ENCODE peak calls at places on chromosomes 11 and 22, in eight cellular contexts. L, I, F, D, G, C, V and H are unnamed samples.

GRCh38 chr22:22348127-22348814 is 103.7 kb downstream of the VPREB1 start:
- DNase-seq in L (peak; percentile 26), I (no peak), F (peak; percentile 23), D (peak; percentile 74), G (peak; percentile 75), C (no peak), V (peak; percentile 46), H (peak; percentile 57)

GRCh38 chr11:10044618-10045017 is 249.4 kb downstream of the SBF2 start:
- DNase-seq in L (peak; percentile 10), I (peak; percentile 43), F (peak; percentile 27), D (peak; percentile 68), G (peak; percentile 40), C (no peak), V (no peak), H (peak; percentile 14)

GRCh38 chr11:65539401-65540289 is 14.8 kb downstream of the SCYL1 start:
- DNase-seq in L (peak; percentile 62), I (no peak), F (no peak), D (peak; percentile 79), G (peak; percentile 53), C (no peak), V (peak; percentile 89), H (no peak)

GRCh38 chr11:109940816-109941215 is 152.4 kb upstream of the ZC3H12C start:
- DNase-seq in L (peak; percentile 39), I (peak; percentile 89), F (peak; percentile 10), D (no peak), G (no peak), C (no peak), V (no peak), H (no peak)

GRCh38 chr11:79160786-79161403 is 279.9 kb downstream of the TENM4 start:
- DNase-seq in L (no peak), I (peak; percentile 45), F (peak; percentile 42), D (peak; percentile 26), G (peak; percentile 46), C (no peak), V (no peak), H (no peak)

GRCh38 chr11:102121329-102121728 is 11.1 kb downstream of the YAP1 start:
- DNase-seq in L (no peak), I (no peak), F (no peak), D (no peak), G (no peak), C (no peak), V (no peak), H (no peak)

GRCh38 chr11:67572747-67573419 is 10.7 kb upstream of the GSTP1 start:
- DNase-seq in L (peak; percentile 65), I (peak; percentile 32), F (peak; percentile 84), D (peak; percentile 87), G (peak; percentile 84), C (no peak), V (peak; percentile 63), H (peak; percentile 43)

GRCh38 chr11:68282141-68282860 is 10.5 kb upstream of the C11orf24 start:
- DNase-seq in L (no peak), I (no peak), F (no peak), D (no peak), G (no peak), C (peak; percentile 92), V (peak; percentile 76), H (peak; percentile 75)

GRCh38 chr11:125075900-125076317 is 12.8 kb downstream of the SLC37A2 start:
- DNase-seq in L (no peak), I (peak; percentile 51), F (no peak), D (no peak), G (no peak), C (no peak), V (no peak), H (no peak)

GRCh38 chr11:65853249-65853979 is 4.6 kb downstream of the CFL1 start:
- DNase-seq in L (no peak), I (no peak), F (peak; percentile 11), D (peak; percentile 68), G (peak; percentile 28), C (no peak), V (no peak), H (peak; percentile 18)

GRCh38 chr11:64095949-64096348 is 60.2 kb downstream of the FLRT1 start:
- DNase-seq in L (no peak), I (no peak), F (no peak), D (no peak), G (no peak), C (no peak), V (no peak), H (no peak)

GRCh38 chr11:117876341-117877119 is at the start of gene FXYD6:
- DNase-seq in L (no peak), I (peak; percentile 42), F (peak; percentile 82), D (peak; percentile 83), G (peak; percentile 92), C (no peak), V (no peak), H (peak; percentile 69)
- TF ChIP-seq EZH2 in L (no peak), I (peak; percentile 50), F (no peak), D (no peak), G (peak; percentile 40), C (no peak), V (no peak), H (peak; percentile 20)

DNA sequence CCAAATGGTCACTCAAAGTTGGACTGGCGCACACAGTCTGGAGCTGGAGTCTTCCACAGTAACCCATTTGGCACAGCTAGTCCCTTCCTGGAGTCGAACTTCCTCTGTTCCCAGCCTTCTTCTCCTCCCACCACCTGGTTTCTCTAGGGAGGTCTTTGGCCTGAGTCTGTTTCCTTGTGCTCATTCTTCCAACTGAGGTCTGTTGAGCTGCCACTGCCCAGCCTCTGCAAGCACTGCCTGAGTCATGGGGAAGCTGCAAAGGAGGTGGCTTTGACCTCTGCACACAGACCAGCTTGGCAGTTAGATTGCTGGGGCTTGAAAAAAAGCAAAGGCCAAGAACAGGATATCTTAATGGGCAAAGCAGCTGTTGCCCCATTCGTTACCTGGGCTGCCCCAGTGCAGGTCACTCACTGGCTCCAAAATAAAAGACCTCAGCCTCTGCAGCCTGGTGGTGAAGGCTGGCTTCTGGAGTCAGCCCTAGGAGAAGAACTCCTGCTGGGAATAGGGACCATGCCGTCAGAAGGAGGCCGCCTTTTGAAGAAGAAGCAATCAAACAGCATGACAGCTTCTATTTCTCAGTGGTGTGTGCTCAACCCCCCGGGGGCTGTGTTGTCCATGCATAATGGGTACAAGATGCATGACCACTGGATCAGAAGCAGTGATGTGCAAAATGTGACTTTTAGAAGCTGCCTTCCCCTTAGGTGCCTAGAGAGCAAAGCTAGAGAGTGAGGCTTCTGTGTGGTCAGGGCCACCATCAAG is 3.0 kb downstream of the ADAMTS15 start:
- DNase-seq in L (no peak), I (peak; percentile 73), F (no peak), D (no peak), G (no peak), C (no peak), V (no peak), H (no peak)
- H3K4me2 ChIP-seq in L (no peak overlapping the region), I (peak overlapping the region; percentile 82), F (peak overlapping the region; percentile 98), D (no peak overlapping the region), G (no peak overlapping the region), C (no peak overlapping the region), V (no peak overlapping the region), H (no peak overlapping the region)

DNA sequence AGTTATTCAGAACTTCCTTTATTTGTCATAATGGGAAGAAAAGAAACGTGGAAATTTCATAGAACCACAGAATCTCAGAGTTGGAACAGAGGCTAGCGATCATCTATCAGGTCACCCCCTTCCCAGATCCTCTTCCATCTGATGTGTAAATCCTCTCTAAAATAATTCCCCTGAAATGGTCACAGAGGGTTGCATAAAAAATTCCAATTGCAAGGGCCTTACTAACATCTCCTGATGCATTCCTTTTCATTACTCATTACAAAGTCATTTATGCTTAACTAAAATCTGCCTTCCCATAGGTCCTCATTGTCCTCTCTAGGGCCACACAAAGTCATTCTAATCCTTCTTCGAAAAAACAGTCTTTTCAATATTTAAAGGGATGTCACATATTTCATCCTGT is 771.3 kb downstream of the DLG2 start:
- DNase-seq in L (no peak), I (peak; percentile 86), F (no peak), D (no peak), G (no peak), C (no peak), V (no peak), H (no peak)
- H4K20me1 ChIP-seq in L (no peaks in the 10 kb centered on the region), I (no peaks in the 10 kb centered on the region), F (no peaks in the 10 kb centered on the region), D (no peaks in the 10 kb centered on the region), G (no peaks in the 10 kb centered on the region), C (no peaks in the 10 kb centered on the region), V (no peaks in the 10 kb centered on the region), H (no peaks in the 10 kb centered on the region)

DNA sequence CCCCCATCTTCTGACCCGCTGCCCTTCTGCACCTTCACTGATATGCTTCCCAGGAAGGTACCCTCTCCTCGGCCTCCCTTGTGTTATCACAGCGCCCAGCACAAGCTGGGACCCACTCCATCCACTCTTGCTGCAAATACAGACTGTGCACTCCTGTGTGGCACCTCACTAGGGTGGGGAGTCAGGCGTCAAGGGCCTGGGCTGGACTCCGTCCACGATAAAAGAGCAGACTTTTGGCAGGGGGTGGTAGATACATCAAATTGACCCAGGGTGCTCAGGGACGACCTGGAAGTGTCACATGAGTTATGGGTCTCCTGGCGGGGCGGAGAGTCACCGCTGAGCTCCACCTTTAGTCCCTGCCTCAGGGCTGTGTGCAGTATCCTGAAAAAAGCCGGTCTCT is 908 bp downstream of the TRPM5 start:
- DNase-seq in L (no peak), I (no peak), F (no peak), D (no peak), G (no peak), C (no peak), V (no peak), H (no peak)
- TF ChIP-seq EZH2 in L (no peak), I (peak; percentile 14), F (no peak), D (no peak), G (no peak), C (no peak), V (no peak), H (no peak)

DNA sequence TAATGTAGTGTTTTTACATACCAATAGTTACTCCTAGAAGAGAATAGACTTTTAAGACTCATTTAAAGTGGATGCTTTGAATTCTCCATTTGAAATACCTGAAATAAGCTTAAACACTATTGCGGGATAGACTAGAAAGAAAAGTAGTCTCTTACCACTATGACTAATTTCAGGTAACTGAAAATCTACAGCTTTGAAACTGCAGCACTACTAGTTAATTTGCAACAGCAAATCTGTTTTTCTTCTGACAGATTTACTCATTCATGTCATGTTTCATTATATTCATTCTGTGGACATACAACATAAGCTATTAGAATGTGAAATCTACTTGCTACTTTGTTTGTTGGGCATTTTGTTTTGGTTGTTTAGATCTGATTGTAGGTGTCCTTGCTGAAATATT is 153.6 kb downstream of the MAML2 start:
- DNase-seq in L (no peak), I (no peak), F (no peak), D (no peak), G (no peak), C (no peak), V (no peak), H (no peak)
- H3K4me2 ChIP-seq in L (no peak overlapping the region), I (no peak overlapping the region), F (no peak overlapping the region), D (peak overlapping the region; percentile 19), G (no peak overlapping the region), C (peak overlapping the region; percentile 73), V (peak overlapping the region; percentile 30), H (no peak overlapping the region)